ENCODE peak calls at places on chromosomes 16 and 17, in four cellular contexts. I is WTC11, P is HepG2, T is K562. X is an unnamed sample.
A peak's percentile ranks its signal among the peaks of the same experiment; 100 is the strongest.

GRCh38 chr17:66865151-66865550 is 30.2 kb downstream of the CACNG5 start:
- DNase-seq in I (no peak), P (no peak), T (no peak), X (no peak)

GRCh38 chr16:87723224-87723619 is 42.6 kb downstream of the KLHDC4 start:
- DNase-seq in I (no peak), P (no peak), T (peak; percentile 78), X (peak; percentile 58)

GRCh38 chr17:3318336-3318735 is 20.2 kb upstream of the OR3A1 start:
- DNase-seq in I (no peak), P (no peak), T (no peak), X (no peak)

GRCh38 chr16:83890359-83890758 is 8.6 kb upstream of the MLYCD start:
- DNase-seq in I (no peak), P (no peak), T (no peak), X (no peak)

GRCh38 chr16:48384982-48385271 is 286 bp downstream of the SIAH1 start:
- DNase-seq in I (no peak), P (no peak), T (peak; percentile 51), X (no peak)

GRCh38 chr16:69495821-69496220 is 69.9 kb upstream of the NFAT5 start:
- DNase-seq in I (no peak), P (no peak), T (no peak), X (no peak)

GRCh38 chr17:80246726-80247125 is 13.9 kb upstream of the RNF213 start:
- DNase-seq in I (no peak), P (no peak), T (no peak), X (no peak)

GRCh38 chr16:9061358-9061813 is 30.1 kb upstream of the HAPSTR1 start:
- DNase-seq in I (no peak), P (no peak), T (no peak), X (no peak)

GRCh38 chr16:9337262-9338032 is 246.0 kb downstream of the HAPSTR1 start:
- DNase-seq in I (no peak), P (no peak), T (no peak), X (no peak)

GRCh38 chr16:84511180-84511800 is 6.8 kb upstream of the MEAK7 start:
- DNase-seq in I (peak; percentile 83), P (peak; percentile 68), T (peak; percentile 88), X (peak; percentile 62)

GRCh38 chr17:20096430-20096829 is 87.3 kb downstream of the SPECC1 start:
- DNase-seq in I (no peak), P (no peak), T (no peak), X (no peak)

GRCh38 chr16:733382-734207 is 6.7 kb downstream of the HAGHL start:
- DNase-seq in I (peak; percentile 59), P (no peak), T (peak; percentile 58), X (no peak)

GRCh38 chr17:45231481-45232116 is 9.9 kb downstream of the FMNL1 start:
- DNase-seq in I (peak; percentile 78), P (peak; percentile 71), T (no peak), X (no peak)

GRCh38 chr17:81685108-81685507 is 1.3 kb downstream of the HGS start:
- DNase-seq in I (no peak), P (no peak), T (peak; percentile 35), X (no peak)

GRCh38 chr16:23124315-23124714 is 24.9 kb downstream of the USP31 start:
- DNase-seq in I (no peak), P (no peak), T (no peak), X (no peak)

GRCh38 chr17:1169913-1170312 is 9.9 kb downstream of the ABR start:
- DNase-seq in I (no peak), P (no peak), T (no peak), X (no peak)

GRCh38 chr16:3057181-3058166 is 8.0 kb upstream of the IL32 start:
- DNase-seq in I (no peak), P (no peak), T (no peak), X (no peak)

GRCh38 chr17:1907818-1908698 is 78.3 kb downstream of the RPA1 start:
- DNase-seq in I (peak; percentile 54), P (no peak), T (no peak), X (no peak)

GRCh38 chr17:16046966-16047365 is 47.3 kb downstream of the TTC19 start:
- DNase-seq in I (no peak), P (no peak), T (no peak), X (no peak)

GRCh38 chr16:86604436-86605220 is 26.3 kb downstream of the FOXL1 start:
- DNase-seq in I (no peak), P (no peak), T (no peak), X (no peak)

GRCh38 chr16:600781-601180 is 10.9 kb downstream of the RAB40C start:
- DNase-seq in I (no peak), P (peak; percentile 45), T (no peak), X (no peak)

GRCh38 chr16:88677721-88678120 is 8.6 kb downstream of the SNAI3 start:
- DNase-seq in I (no peak), P (no peak), T (no peak), X (no peak)

GRCh38 chr17:76531501-76532038 is 5.9 kb downstream of the CYGB start:
- DNase-seq in I (no peak), P (no peak), T (no peak), X (no peak)

GRCh38 chr16:14015017-14015416 is 56.1 kb upstream of the MRTFB start:
- DNase-seq in I (no peak), P (no peak), T (no peak), X (no peak)

GRCh38 chr17:61403846-61404701 is 4.4 kb downstream of the TBX2 start:
- DNase-seq in I (no peak), P (no peak), T (no peak), X (no peak)

GRCh38 chr16:64012166-64012565 is 1109.7 kb downstream of the CDH11 start:
- DNase-seq in I (no peak), P (no peak), T (no peak), X (no peak)

GRCh38 chr16:28491080-28491969 is 549 bp downstream of the CLN3 start:
- DNase-seq in I (peak; percentile 60), P (peak; percentile 49), T (peak; percentile 74), X (no peak)

GRCh38 chr17:5922476-5922875 is 147.7 kb upstream of the WSCD1 start:
- DNase-seq in I (no peak), P (no peak), T (no peak), X (no peak)

GRCh38 chr16:4152267-4152666 is 36.0 kb upstream of the ADCY9 start:
- DNase-seq in I (no peak), P (no peak), T (no peak), X (no peak)

GRCh38 chr17:29709861-29710849 is 87.4 kb upstream of the CORO6 start:
- DNase-seq in I (no peak), P (no peak), T (no peak), X (no peak)

GRCh38 chr16:9670058-9670457 is 512.2 kb downstream of the GRIN2A start:
- DNase-seq in I (no peak), P (no peak), T (no peak), X (no peak)

DNA sequence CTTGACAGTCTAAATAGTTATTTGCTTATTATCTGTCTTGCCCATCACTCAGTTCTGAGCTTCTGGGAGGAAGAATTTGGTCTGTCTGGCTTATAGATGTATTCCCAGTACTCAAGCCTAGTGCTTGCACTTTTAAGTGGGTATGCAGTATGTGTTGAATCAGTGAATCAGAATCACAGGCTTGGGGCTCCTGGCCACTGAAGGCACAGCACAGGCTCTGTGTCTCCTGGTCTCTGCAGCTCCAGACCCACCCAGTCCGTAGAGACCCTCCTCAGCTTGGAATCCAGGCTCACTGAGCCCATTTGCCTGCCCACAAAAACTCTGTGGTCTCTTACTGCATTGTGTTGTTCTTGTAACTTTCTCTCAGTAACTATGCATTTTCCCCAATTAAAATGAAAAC is 19.3 kb upstream of the CFAP20 start:
- DNase-seq in I (no peak), P (no peak), T (no peak), X (no peak)
- TF ChIP-seq CREM in I (no peak), P (no peak), T (no peak), X (no peak)

DNA sequence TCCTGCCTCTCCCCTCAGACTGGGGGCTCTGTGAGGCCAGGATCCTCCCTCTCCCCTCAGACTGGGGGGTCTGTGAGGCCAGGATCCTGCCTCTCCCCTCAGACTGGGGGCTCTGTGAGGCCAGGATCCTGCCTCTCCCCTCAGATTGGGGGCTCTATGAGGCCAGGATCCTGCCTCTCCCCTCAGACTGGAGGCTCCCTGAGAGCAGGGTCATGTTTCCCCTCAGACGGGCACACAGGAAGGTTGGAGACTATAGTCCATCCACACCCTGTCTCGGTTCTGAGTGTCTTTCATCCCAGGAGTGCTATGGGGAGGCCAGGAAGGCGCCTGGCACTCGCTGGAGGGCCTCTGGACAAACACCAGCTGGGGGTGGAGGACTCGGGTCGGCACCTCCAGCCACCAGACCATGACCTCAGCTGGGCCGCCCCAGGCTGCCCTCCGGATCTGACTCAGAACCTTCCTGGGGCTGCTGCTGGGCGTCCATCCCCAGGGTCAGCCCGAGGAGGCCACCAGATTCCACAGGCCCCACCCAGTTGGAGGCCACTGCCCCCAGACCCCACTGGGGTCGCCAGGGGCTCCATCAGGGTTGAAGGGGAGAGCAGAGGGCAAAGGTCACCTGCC is 21.9 kb upstream of the DLX4 start:
- DNase-seq in I (no peak), P (peak; percentile 30), T (no peak), X (no peak)
- TF ChIP-seq CREM in I (no peak), P (no peak), T (no peak), X (no peak)

DNA sequence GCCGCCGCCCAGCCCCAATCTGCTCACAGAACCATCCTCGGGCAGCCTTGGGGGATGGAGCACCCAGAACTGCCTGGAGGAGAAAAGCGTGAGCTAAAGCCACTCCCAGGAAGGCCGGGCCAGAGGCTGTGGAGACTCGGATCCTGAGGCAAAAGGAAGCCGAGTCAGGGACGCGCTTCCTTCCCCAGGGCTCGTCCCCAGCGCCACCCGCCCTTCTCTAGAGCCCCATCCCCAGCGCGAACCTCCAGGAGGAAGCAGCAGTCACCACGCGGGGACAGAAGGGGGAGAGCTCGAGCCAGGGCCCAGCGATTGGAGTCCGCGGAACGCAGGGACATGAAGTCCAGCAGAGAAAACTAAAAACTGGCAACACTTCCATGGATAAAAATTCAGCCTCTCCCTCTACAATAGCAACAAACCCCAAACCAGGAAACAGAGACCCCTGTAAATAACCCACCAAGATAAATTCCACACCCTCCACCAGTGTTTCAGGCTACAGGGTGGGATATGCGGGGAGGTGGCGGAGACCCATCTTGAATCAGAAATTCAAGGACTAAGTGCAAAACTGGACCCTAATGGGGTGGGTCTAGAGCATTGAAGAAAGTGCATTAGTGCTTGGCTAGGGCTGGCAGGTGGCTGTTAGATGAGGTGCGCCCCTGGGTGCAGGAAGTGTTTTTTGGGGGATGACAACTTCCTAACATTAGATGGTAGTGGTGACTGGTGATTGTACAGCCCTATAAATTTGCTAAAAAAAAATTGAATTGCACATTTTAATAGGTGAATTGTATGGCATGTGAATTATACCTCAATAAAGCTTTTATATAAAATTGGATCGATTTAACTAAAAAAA is 116.1 kb upstream of the METRNL start:
- DNase-seq in I (peak; percentile 86), P (no peak), T (no peak), X (no peak)
- TF ChIP-seq CREM in I (no peak), P (no peak), T (no peak), X (no peak)

GRCh38 chr16:67672306-67672705 is 5.7 kb downstream of the C16orf86 start:
- DNase-seq in I (no peak), P (no peak), T (no peak), X (no peak)

GRCh38 chr16:67674851-67675578 is 8.4 kb downstream of the C16orf86 start:
- DNase-seq in I (no peak), P (no peak), T (no peak), X (no peak)

GRCh38 chr16:67672739-67673662 is 6.4 kb downstream of the C16orf86 start:
- DNase-seq in I (peak; percentile 79), P (peak; percentile 72), T (peak; percentile 77), X (no peak)

GRCh38 chr16:67675579-67675935 is 8.9 kb downstream of the C16orf86 start:
- DNase-seq in I (no peak), P (no peak), T (no peak), X (no peak)

GRCh38 chr16:67673712-67674580 is 7.3 kb downstream of the C16orf86 start:
- DNase-seq in I (no peak), P (no peak), T (no peak), X (no peak)
- TF ChIP-seq CREM in I (no peak), P (no peak), T (peak; percentile 21), X (no peak)

GRCh38 chr17:10729334-10730193 is at the start of gene TMEM220:
- DNase-seq in I (peak; percentile 84), P (peak; percentile 26), T (no peak), X (no peak)
- TF ChIP-seq CREM in I (no peak), P (no peak), T (no peak), X (no peak)

X was measured in GM12878.